ENCODE peak calls at places on chromosomes 6 and 20, in nine cellular contexts. W is lower lobe of right lung, Z is foreskin keratinocyte, O is cardiac muscle cell, U is pancreas, E is H1, H is tibial artery, P is DND-41, A is H9. R is an unnamed sample.

GRCh38 chr6:54860739-54861138 is 14.2 kb downstream of the FAM83B start:
- DNase-seq in W (no peak), Z (peak; percentile 66), O (peak; percentile 50), U (no peak), E (no peak), H (no peak), P (no peak), A (no peak), R (no peak)

GRCh38 chr6:5510331-5510730 is 249.0 kb downstream of the FARS2 start:
- DNase-seq in W (no peak), Z (no peak), O (no peak), U (no peak), E (no peak), H (no peak), P (no peak), A (peak; percentile 38), R (no peak)

GRCh38 chr6:28589234-28589951 is 63.7 kb downstream of the GPX5 start:
- DNase-seq in W (no peak), Z (peak; percentile 99), O (peak; percentile 90), U (peak; percentile 30), E (peak; percentile 95), H (no peak), P (no peak), A (peak; percentile 93), R (peak; percentile 61)

GRCh38 chr6:21102624-21103023 is 490.9 kb upstream of the SOX4 start:
- DNase-seq in W (no peak), Z (no peak), O (no peak), U (no peak), E (no peak), H (no peak), P (no peak), A (no peak), R (no peak)

GRCh38 chr6:39424831-39425230 is 102.3 kb upstream of the KCNK16 start:
- DNase-seq in W (no peak), Z (no peak), O (no peak), U (no peak), E (no peak), H (no peak), P (no peak), A (no peak), R (no peak)

GRCh38 chr20:4951299-4951698 is 50.0 kb downstream of the SLC23A2 start:
- DNase-seq in W (no peak), Z (peak; percentile 95), O (peak; percentile 87), U (no peak), E (no peak), H (peak; percentile 51), P (no peak), A (no peak), R (peak; percentile 87)

GRCh38 chr6:43628392-43629103 is 516 bp downstream of the GTPBP2 start:
- DNase-seq in W (no peak), Z (peak; percentile 38), O (peak; percentile 50), U (peak; percentile 68), E (peak; percentile 21), H (peak; percentile 39), P (peak; percentile 80), A (peak; percentile 75), R (peak; percentile 52)

GRCh38 chr6:108876929-108877775 is 28.9 kb downstream of the ARMC2 start:
- DNase-seq in W (peak; percentile 57), Z (no peak), O (peak; percentile 94), U (peak; percentile 42), E (no peak), H (peak; percentile 91), P (no peak), A (no peak), R (no peak)

GRCh38 chr6:17297261-17298080 is 16.3 kb downstream of the RBM24 start:
- DNase-seq in W (no peak), Z (no peak), O (peak; percentile 9), U (no peak), E (no peak), H (no peak), P (no peak), A (no peak), R (no peak)

GRCh38 chr6:79189760-79190159 is 44.7 kb downstream of the HMGN3 start:
- DNase-seq in W (no peak), Z (no peak), O (no peak), U (no peak), E (no peak), H (no peak), P (no peak), A (no peak), R (no peak)

GRCh38 chr6:167835260-167835659 is 8.5 kb downstream of the AFDN start:
- DNase-seq in W (no peak), Z (no peak), O (no peak), U (no peak), E (no peak), H (no peak), P (no peak), A (no peak), R (no peak)

GRCh38 chr6:11536795-11537194 is 754 bp upstream of the TMEM170B start:
- DNase-seq in W (peak; percentile 46), Z (no peak), O (no peak), U (peak; percentile 22), E (no peak), H (no peak), P (peak; percentile 15), A (peak; percentile 39), R (no peak)

GRCh38 chr6:36954262-36954931 is at the start of gene PI16:
- DNase-seq in W (no peak), Z (no peak), O (no peak), U (no peak), E (no peak), H (no peak), P (no peak), A (no peak), R (no peak)

GRCh38 chr6:146047356-146047755 is 18.5 kb downstream of the GRM1 start:
- DNase-seq in W (no peak), Z (no peak), O (no peak), U (no peak), E (no peak), H (no peak), P (no peak), A (no peak), R (no peak)

GRCh38 chr20:7723284-7723683 is 217.0 kb downstream of the HAO1 start:
- DNase-seq in W (no peak), Z (peak; percentile 20), O (peak; percentile 83), U (no peak), E (no peak), H (no peak), P (no peak), A (no peak), R (peak; percentile 61)

GRCh38 chr6:10080561-10080960 is 334.3 kb downstream of the TFAP2A start:
- DNase-seq in W (no peak), Z (no peak), O (no peak), U (no peak), E (no peak), H (no peak), P (no peak), A (no peak), R (no peak)

GRCh38 chr6:141483561-141484061 is 649.1 kb upstream of the GJE1 start:
- DNase-seq in W (no peak), Z (peak; percentile 92), O (peak; percentile 94), U (no peak), E (no peak), H (peak; percentile 23), P (peak; percentile 82), A (no peak), R (peak; percentile 22)
- H3K27ac ChIP-seq in W (peak overlapping the region; percentile 60), Z (peak overlapping the region; percentile 90), O (no peak overlapping the region), U (peak overlapping the region; percentile 30), E (no peak overlapping the region), H (peak overlapping the region; percentile 30), P (peak overlapping the region; percentile 88), A (no peak overlapping the region), R (no peak overlapping the region)

GRCh38 chr6:118565317-118565960 is 17.3 kb downstream of the PLN start:
- DNase-seq in W (no peak), Z (peak; percentile 53), O (no peak), U (no peak), E (no peak), H (no peak), P (peak; percentile 17), A (no peak), R (peak; percentile 36)
- TF ChIP-seq CTCF in W (peak; percentile 41), Z (peak; percentile 71), O (peak; percentile 28), U (peak; percentile 34), E (no peak), H (no peak), P (peak; percentile 75), A (peak; percentile 69), R (no peak)

GRCh38 chr6:88599561-88599960 is 363.9 kb downstream of the RNGTT start:
- DNase-seq in W (no peak), Z (no peak), O (no peak), U (no peak), E (no peak), H (no peak), P (no peak), A (peak; percentile 69), R (no peak)
- H3K27ac ChIP-seq in W (no peak overlapping the region), Z (no peak overlapping the region), O (no peak overlapping the region), U (no peak overlapping the region), E (no peak overlapping the region), H (no peak overlapping the region), P (no peak overlapping the region), A (no peak overlapping the region), R (no peak overlapping the region)

GRCh38 chr6:7108196-7108963 is 619 bp downstream of the RREB1 start:
- DNase-seq in W (peak; percentile 77), Z (peak; percentile 53), O (peak; percentile 69), U (peak; percentile 71), E (no peak), H (peak; percentile 49), P (peak; percentile 58), A (peak; percentile 62), R (peak; percentile 62)

GRCh38 chr6:7107578-7108195 is at the start of gene RREB1:
- DNase-seq in W (peak; percentile 68), Z (peak; percentile 64), O (peak; percentile 77), U (peak; percentile 69), E (no peak), H (peak; percentile 79), P (peak; percentile 76), A (peak; percentile 70), R (peak; percentile 79)

GRCh38 chr6:7106215-7106751 is 1.5 kb upstream of the RREB1 start:
- DNase-seq in W (no peak), Z (no peak), O (peak; percentile 52), U (no peak), E (no peak), H (peak; percentile 31), P (no peak), A (no peak), R (no peak)

GRCh38 chr6:7104752-7105151 is 3.0 kb upstream of the RREB1 start:
- DNase-seq in W (no peak), Z (no peak), O (no peak), U (no peak), E (no peak), H (no peak), P (no peak), A (no peak), R (no peak)

DNA sequence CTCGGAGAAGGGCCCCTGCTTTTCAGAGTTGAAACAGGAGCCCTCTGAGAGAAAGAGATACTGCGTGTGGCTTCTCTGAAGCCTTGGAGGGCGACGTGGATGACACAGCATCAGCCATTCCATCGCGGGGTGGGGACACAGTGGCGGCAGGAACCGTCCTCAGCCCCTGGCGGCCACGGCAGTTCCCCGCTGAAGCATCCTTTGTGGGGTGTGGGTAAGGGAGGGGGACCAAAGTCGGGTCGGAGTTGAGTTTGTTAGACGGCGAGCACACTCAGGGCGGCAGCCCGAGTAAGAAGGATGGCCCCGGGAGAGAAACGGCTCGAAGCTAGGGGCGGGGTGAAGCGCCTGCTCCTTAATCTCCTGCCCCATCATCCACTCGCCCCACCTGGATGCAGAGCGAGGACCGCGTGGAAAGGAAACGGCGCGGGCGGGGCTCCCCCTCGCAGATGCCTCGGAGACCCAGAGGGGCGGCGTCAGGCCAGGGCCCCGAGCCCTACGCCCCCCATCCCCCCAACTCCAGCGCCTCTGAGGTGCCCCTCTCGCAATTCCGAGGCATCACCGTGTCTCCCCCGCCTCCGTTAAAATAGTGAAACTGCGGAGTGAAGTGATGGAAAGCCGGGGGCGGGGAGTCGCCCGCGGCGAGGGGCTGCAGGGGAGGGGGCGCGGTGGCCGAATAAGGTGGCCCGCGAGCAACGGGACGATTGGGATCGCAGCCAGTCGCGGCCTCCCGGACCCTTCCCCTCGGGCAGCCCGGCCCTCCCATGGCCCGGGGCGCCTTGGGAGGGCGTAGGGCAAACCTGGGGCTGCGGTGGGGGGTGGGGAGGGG is 796 bp upstream of the RREB1 start:
- DNase-seq in W (peak; percentile 59), Z (peak; percentile 36), O (no peak), U (peak; percentile 42), E (no peak), H (peak; percentile 39), P (peak; percentile 75), A (peak; percentile 48), R (peak; percentile 27)
- TF ChIP-seq CTCF in W (no peak), Z (peak; percentile 43), O (peak; percentile 5), U (no peak), E (no peak), H (no peak), P (no peak), A (peak; percentile 18), R (no peak)